ENCODE peak calls at places on chromosomes 1 and 21, in nine cellular contexts. One of them, this sample, is unnamed.

GRCh38 chr1:2637472-2637871 is 4.7 kb upstream of the MMEL1 start:
- DNase-seq in iPS DF 19.7: no peak
- DNase-seq in SHP77: no peak
- DNase-seq in nephron progenitor cell: no peak
- DNase-seq in kidney tubule cell: no peak
- DNase-seq in GDM1: no peak
- DNase-seq in dorsolateral prefrontal cortex: no peak
- DNase-seq in GM23248: no peak
- DNase-seq in breast epithelium: no peak
- DNase-seq in this sample: no peak

GRCh38 chr1:75100481-75101092 is 33.6 kb upstream of the LHX8 start:
- DNase-seq in GDM1: no peak
- DNase-seq in breast epithelium: no peak
- DNase-seq in GM23248: no peak
- DNase-seq in iPS DF 19.7: no peak
- DNase-seq in kidney tubule cell: no peak
- DNase-seq in nephron progenitor cell: no peak
- DNase-seq in SHP77: no peak
- DNase-seq in dorsolateral prefrontal cortex: no peak
- DNase-seq in this sample: no peak

GRCh38 chr1:94316183-94316582 is 78.8 kb upstream of the ARHGAP29 start:
- DNase-seq in SHP77: no peak
- DNase-seq in GM23248: no peak
- DNase-seq in kidney tubule cell: peak
- DNase-seq in dorsolateral prefrontal cortex: no peak
- DNase-seq in breast epithelium: no peak
- DNase-seq in GDM1: no peak
- DNase-seq in iPS DF 19.7: no peak
- DNase-seq in nephron progenitor cell: no peak
- DNase-seq in this sample: no peak

GRCh38 chr1:162905759-162906158 is 44.8 kb upstream of the CCDC190 start:
- DNase-seq in SHP77: peak
- DNase-seq in GDM1: no peak
- DNase-seq in kidney tubule cell: peak
- DNase-seq in dorsolateral prefrontal cortex: no peak
- DNase-seq in GM23248: peak
- DNase-seq in breast epithelium: no peak
- DNase-seq in iPS DF 19.7: no peak
- DNase-seq in nephron progenitor cell: no peak
- DNase-seq in this sample: no peak

GRCh38 chr1:15417365-15417934 is 7.8 kb downstream of the EFHD2 start:
- DNase-seq in iPS DF 19.7: no peak
- DNase-seq in GM23248: peak
- DNase-seq in nephron progenitor cell: no peak
- DNase-seq in kidney tubule cell: peak
- DNase-seq in breast epithelium: no peak
- DNase-seq in GDM1: peak
- DNase-seq in dorsolateral prefrontal cortex: no peak
- DNase-seq in SHP77: no peak
- DNase-seq in this sample: peak

GRCh38 chr1:36134805-36135339 is 9.8 kb upstream of the COL8A2 start:
- DNase-seq in GDM1: no peak
- DNase-seq in breast epithelium: peak
- DNase-seq in dorsolateral prefrontal cortex: peak
- DNase-seq in iPS DF 19.7: no peak
- DNase-seq in SHP77: peak
- DNase-seq in nephron progenitor cell: peak
- DNase-seq in kidney tubule cell: peak
- DNase-seq in GM23248: peak
- DNase-seq in this sample: peak

GRCh38 chr1:78561856-78562255 is 58.4 kb upstream of the IFI44L start:
- DNase-seq in kidney tubule cell: no peak
- DNase-seq in GM23248: peak
- DNase-seq in breast epithelium: no peak
- DNase-seq in dorsolateral prefrontal cortex: no peak
- DNase-seq in iPS DF 19.7: no peak
- DNase-seq in SHP77: no peak
- DNase-seq in nephron progenitor cell: no peak
- DNase-seq in GDM1: no peak
- DNase-seq in this sample: no peak

GRCh38 chr1:65045022-65045786 is 78.9 kb upstream of the JAK1 start:
- DNase-seq in nephron progenitor cell: no peak
- DNase-seq in iPS DF 19.7: no peak
- DNase-seq in GDM1: no peak
- DNase-seq in kidney tubule cell: no peak
- DNase-seq in SHP77: no peak
- DNase-seq in dorsolateral prefrontal cortex: no peak
- DNase-seq in GM23248: no peak
- DNase-seq in breast epithelium: no peak
- DNase-seq in this sample: no peak

GRCh38 chr1:23673086-23673813 is 18.4 kb upstream of the RPL11 start:
- DNase-seq in nephron progenitor cell: peak
- DNase-seq in GM23248: peak
- DNase-seq in GDM1: no peak
- DNase-seq in SHP77: no peak
- DNase-seq in kidney tubule cell: peak
- DNase-seq in iPS DF 19.7: no peak
- DNase-seq in dorsolateral prefrontal cortex: no peak
- DNase-seq in breast epithelium: no peak
- DNase-seq in this sample: peak

GRCh38 chr1:166884040-166884642 is 8.1 kb upstream of the TADA1 start:
- DNase-seq in kidney tubule cell: peak
- DNase-seq in GM23248: peak
- DNase-seq in dorsolateral prefrontal cortex: peak
- DNase-seq in SHP77: no peak
- DNase-seq in GDM1: no peak
- DNase-seq in nephron progenitor cell: peak
- DNase-seq in breast epithelium: peak
- DNase-seq in iPS DF 19.7: peak
- DNase-seq in this sample: peak

GRCh38 chr21:26506951-26507350 is 66.1 kb downstream of the CYYR1 start:
- DNase-seq in iPS DF 19.7: no peak
- DNase-seq in breast epithelium: no peak
- DNase-seq in nephron progenitor cell: no peak
- DNase-seq in kidney tubule cell: peak
- DNase-seq in dorsolateral prefrontal cortex: no peak
- DNase-seq in GM23248: peak
- DNase-seq in GDM1: no peak
- DNase-seq in SHP77: no peak
- DNase-seq in this sample: no peak

GRCh38 chr1:214386747-214387146 is 105.8 kb downstream of the SMYD2 start:
- DNase-seq in nephron progenitor cell: no peak
- DNase-seq in kidney tubule cell: peak
- DNase-seq in dorsolateral prefrontal cortex: no peak
- DNase-seq in GM23248: peak
- DNase-seq in GDM1: no peak
- DNase-seq in iPS DF 19.7: no peak
- DNase-seq in SHP77: peak
- DNase-seq in breast epithelium: no peak
- DNase-seq in this sample: no peak

GRCh38 chr1:228009116-228009827 is 2.5 kb downstream of the WNT3A start:
- DNase-seq in dorsolateral prefrontal cortex: no peak
- DNase-seq in kidney tubule cell: no peak
- DNase-seq in breast epithelium: peak
- DNase-seq in GM23248: no peak
- DNase-seq in nephron progenitor cell: no peak
- DNase-seq in iPS DF 19.7: no peak
- DNase-seq in SHP77: no peak
- DNase-seq in GDM1: no peak
- DNase-seq in this sample: no peak

GRCh38 chr1:44357710-44358109 is 2.7 kb upstream of the ERI3 start:
- DNase-seq in nephron progenitor cell: no peak
- DNase-seq in GM23248: no peak
- DNase-seq in SHP77: no peak
- DNase-seq in kidney tubule cell: no peak
- DNase-seq in GDM1: no peak
- DNase-seq in iPS DF 19.7: no peak
- DNase-seq in dorsolateral prefrontal cortex: no peak
- DNase-seq in breast epithelium: no peak
- DNase-seq in this sample: no peak

GRCh38 chr1:62962014-62962793 is 178.3 kb downstream of the ATG4C start:
- DNase-seq in SHP77: no peak
- DNase-seq in breast epithelium: no peak
- DNase-seq in kidney tubule cell: no peak
- DNase-seq in iPS DF 19.7: no peak
- DNase-seq in nephron progenitor cell: no peak
- DNase-seq in GDM1: no peak
- DNase-seq in dorsolateral prefrontal cortex: no peak
- DNase-seq in GM23248: no peak
- DNase-seq in this sample: no peak

GRCh38 chr1:35631396-35631795 is 9.9 kb downstream of the PSMB2 start:
- DNase-seq in kidney tubule cell: no peak
- DNase-seq in SHP77: no peak
- DNase-seq in GDM1: no peak
- DNase-seq in breast epithelium: no peak
- DNase-seq in nephron progenitor cell: no peak
- DNase-seq in dorsolateral prefrontal cortex: no peak
- DNase-seq in iPS DF 19.7: no peak
- DNase-seq in GM23248: no peak
- DNase-seq in this sample: no peak

GRCh38 chr1:151237678-151238466 is 16.7 kb upstream of the PSMD4 start:
- DNase-seq in GDM1: no peak
- DNase-seq in breast epithelium: no peak
- DNase-seq in nephron progenitor cell: no peak
- DNase-seq in iPS DF 19.7: no peak
- DNase-seq in kidney tubule cell: no peak
- DNase-seq in dorsolateral prefrontal cortex: no peak
- DNase-seq in GM23248: no peak
- DNase-seq in SHP77: no peak
- DNase-seq in this sample: no peak

GRCh38 chr1:240831191-240831631 is 219.3 kb upstream of the GREM2 start:
- DNase-seq in GM23248: peak
- DNase-seq in iPS DF 19.7: no peak
- DNase-seq in breast epithelium: no peak
- DNase-seq in kidney tubule cell: peak
- DNase-seq in nephron progenitor cell: no peak
- DNase-seq in dorsolateral prefrontal cortex: no peak
- DNase-seq in GDM1: no peak
- DNase-seq in SHP77: no peak
- DNase-seq in this sample: no peak

GRCh38 chr1:177780096-177780700 is 189.7 kb downstream of the SEC16B start:
- DNase-seq in GM23248: peak
- DNase-seq in SHP77: peak
- DNase-seq in kidney tubule cell: peak
- DNase-seq in iPS DF 19.7: no peak
- DNase-seq in breast epithelium: no peak
- DNase-seq in dorsolateral prefrontal cortex: no peak
- DNase-seq in nephron progenitor cell: no peak
- DNase-seq in GDM1: no peak
- DNase-seq in this sample: peak

GRCh38 chr1:179840107-179840506 is 37.5 kb downstream of the TOR1AIP2 start:
- DNase-seq in GM23248: no peak
- DNase-seq in breast epithelium: no peak
- DNase-seq in SHP77: no peak
- DNase-seq in nephron progenitor cell: no peak
- DNase-seq in dorsolateral prefrontal cortex: no peak
- DNase-seq in iPS DF 19.7: no peak
- DNase-seq in kidney tubule cell: no peak
- DNase-seq in GDM1: no peak
- DNase-seq in this sample: no peak

GRCh38 chr1:27000817-27001460 is 7.4 kb downstream of the TRNP1 start:
- DNase-seq in iPS DF 19.7: no peak
- DNase-seq in nephron progenitor cell: no peak
- DNase-seq in SHP77: no peak
- DNase-seq in GM23248: peak
- DNase-seq in breast epithelium: no peak
- DNase-seq in dorsolateral prefrontal cortex: no peak
- DNase-seq in GDM1: no peak
- DNase-seq in kidney tubule cell: peak
- DNase-seq in this sample: no peak

GRCh38 chr1:113396585-113396984 is 6.3 kb downstream of the MAGI3 start:
- DNase-seq in breast epithelium: no peak
- DNase-seq in SHP77: no peak
- DNase-seq in GM23248: peak
- DNase-seq in iPS DF 19.7: no peak
- DNase-seq in dorsolateral prefrontal cortex: no peak
- DNase-seq in GDM1: no peak
- DNase-seq in nephron progenitor cell: no peak
- DNase-seq in kidney tubule cell: peak
- DNase-seq in this sample: no peak

GRCh38 chr1:33323663-33324477 is 3.0 kb upstream of the A3GALT2 start:
- DNase-seq in breast epithelium: no peak
- DNase-seq in dorsolateral prefrontal cortex: no peak
- DNase-seq in nephron progenitor cell: no peak
- DNase-seq in SHP77: no peak
- DNase-seq in GM23248: no peak
- DNase-seq in GDM1: no peak
- DNase-seq in kidney tubule cell: no peak
- DNase-seq in iPS DF 19.7: no peak
- DNase-seq in this sample: no peak

GRCh38 chr1:155207578-155208405 is at the start of gene THBS3:
- DNase-seq in iPS DF 19.7: no peak
- DNase-seq in kidney tubule cell: peak
- DNase-seq in dorsolateral prefrontal cortex: peak
- DNase-seq in breast epithelium: no peak
- DNase-seq in SHP77: peak
- DNase-seq in GM23248: peak
- DNase-seq in nephron progenitor cell: peak
- DNase-seq in GDM1: no peak
- DNase-seq in this sample: no peak

GRCh38 chr1:221804303-221804702 is 62.4 kb upstream of the DUSP10 start:
- DNase-seq in GDM1: no peak
- DNase-seq in breast epithelium: no peak
- DNase-seq in kidney tubule cell: no peak
- DNase-seq in nephron progenitor cell: no peak
- DNase-seq in SHP77: no peak
- DNase-seq in GM23248: no peak
- DNase-seq in dorsolateral prefrontal cortex: no peak
- DNase-seq in iPS DF 19.7: no peak
- DNase-seq in this sample: no peak

GRCh38 chr1:26190373-26190987 is at the start of gene CATSPER4:
- DNase-seq in breast epithelium: no peak
- DNase-seq in kidney tubule cell: peak
- DNase-seq in GM23248: peak
- DNase-seq in SHP77: no peak
- DNase-seq in nephron progenitor cell: peak
- DNase-seq in dorsolateral prefrontal cortex: no peak
- DNase-seq in iPS DF 19.7: peak
- DNase-seq in GDM1: no peak
- DNase-seq in this sample: no peak

GRCh38 chr21:20040768-20041167 is 957.4 kb upstream of the NCAM2 start:
- DNase-seq in SHP77: no peak
- DNase-seq in GM23248: no peak
- DNase-seq in kidney tubule cell: no peak
- DNase-seq in dorsolateral prefrontal cortex: no peak
- DNase-seq in breast epithelium: no peak
- DNase-seq in nephron progenitor cell: no peak
- DNase-seq in iPS DF 19.7: no peak
- DNase-seq in GDM1: no peak
- DNase-seq in this sample: peak

GRCh38 chr1:14255711-14256110 is 342.8 kb upstream of the KAZN start:
- DNase-seq in dorsolateral prefrontal cortex: no peak
- DNase-seq in nephron progenitor cell: no peak
- DNase-seq in iPS DF 19.7: no peak
- DNase-seq in breast epithelium: no peak
- DNase-seq in SHP77: no peak
- DNase-seq in GM23248: peak
- DNase-seq in GDM1: no peak
- DNase-seq in kidney tubule cell: peak
- DNase-seq in this sample: no peak

This sample was measured in mucosa of descending colon.